ENCODE peak calls at places on chromosomes 11 and 22, in four cellular contexts. W is anterior cingulate cortex, H is GM23338, Z is IMR-90. R is an unnamed sample.

GRCh38 chr22:45541580-45541979 is 38.9 kb downstream of the FBLN1 start:
- DNase-seq in W (no peak), H (no peak), Z (no peak), R (no peak)

GRCh38 chr11:115477410-115477809 is 26.8 kb downstream of the CADM1 start:
- DNase-seq in W (no peak), H (no peak), Z (no peak), R (no peak)

GRCh38 chr11:42273977-42274376 is 814.5 kb upstream of the LRRC4C start:
- DNase-seq in W (no peak), H (no peak), Z (no peak), R (no peak)

GRCh38 chr22:38987171-38987895 is 5.2 kb downstream of the APOBEC3B start:
- DNase-seq in W (no peak), H (no peak), Z (no peak), R (no peak)

GRCh38 chr22:38728899-38729796 is 23.4 kb downstream of the GTPBP1 start:
- DNase-seq in W (no peak), H (no peak), Z (no peak), R (no peak)

GRCh38 chr11:113647108-113647507 is 59.0 kb downstream of the TMPRSS5 start:
- DNase-seq in W (no peak), H (no peak), Z (no peak), R (no peak)

GRCh38 chr11:116284930-116285329 is 487.9 kb downstream of the BUD13 start:
- DNase-seq in W (no peak), H (no peak), Z (no peak), R (no peak)

GRCh38 chr11:94860333-94860732 is 92.2 kb downstream of the AMOTL1 start:
- DNase-seq in W (no peak), H (no peak), Z (no peak), R (no peak)

GRCh38 chr22:30861688-30862552 is 106.7 kb downstream of the MORC2 start:
- DNase-seq in W (no peak), H (no peak), Z (no peak), R (no peak)